ENCODE peak calls at places on chromosomes 11 and 22, in ten cellular contexts. R is hepatocyte, O is K562, L is ovary, N is endothelial cell, W is fibroblast of lung, P is HFF-Myc, C is fibroblast of the aortic adventitia, E is PC-3, K is B cell. X is an unnamed sample.

GRCh38 chr11:75635009-75635909 is 33.6 kb downstream of the MAP6 start:
- DNase-seq in R (peak), O (peak), L (peak), N (no peak), W (peak), P (no peak), C (peak), E (no peak), K (no peak), X (no peak)

GRCh38 chr11:61473370-61474025 is 35.1 kb upstream of the LRRC10B start:
- DNase-seq in R (no peak), O (no peak), L (no peak), N (no peak), W (peak), P (no peak), C (peak), E (no peak), K (no peak), X (no peak)

GRCh38 chr22:47452184-47452583 is 689.7 kb downstream of the TBC1D22A start:
- DNase-seq in R (no peak), O (peak), L (no peak), N (no peak), W (no peak), P (no peak), C (no peak), E (peak), K (no peak), X (no peak)

GRCh38 chr11:65868076-65868667 is 4.4 kb downstream of the EFEMP2 start:
- DNase-seq in R (no peak), O (peak), L (no peak), N (no peak), W (peak), P (no peak), C (no peak), E (no peak), K (no peak), X (no peak)

GRCh38 chr11:119694334-119694733 is 34.7 kb downstream of the NECTIN1 start:
- DNase-seq in R (no peak), O (no peak), L (no peak), N (no peak), W (peak), P (no peak), C (no peak), E (no peak), K (no peak), X (peak)

GRCh38 chr22:27853404-27853803 is 51.8 kb upstream of the MN1 start:
- DNase-seq in R (no peak), O (no peak), L (no peak), N (no peak), W (no peak), P (no peak), C (no peak), E (no peak), K (no peak), X (no peak)

GRCh38 chr11:2207773-2208621 is 36.4 kb upstream of the TH start:
- DNase-seq in R (no peak), O (no peak), L (no peak), N (peak), W (no peak), P (no peak), C (no peak), E (no peak), K (no peak), X (no peak)

GRCh38 chr11:27795955-27796861 is 96.0 kb upstream of the BDNF start:
- DNase-seq in R (peak), O (no peak), L (no peak), N (no peak), W (no peak), P (no peak), C (no peak), E (no peak), K (no peak), X (no peak)

GRCh38 chr22:19174106-19175025 is 4.2 kb downstream of the SLC25A1 start:
- DNase-seq in R (peak), O (peak), L (peak), N (no peak), W (peak), P (peak), C (peak), E (peak), K (peak), X (no peak)

GRCh38 chr11:80024119-80024518 is 583.3 kb upstream of the TENM4 start:
- DNase-seq in R (peak), O (no peak), L (no peak), N (no peak), W (no peak), P (no peak), C (no peak), E (no peak), K (no peak), X (no peak)

GRCh38 chr11:96012086-96012824 is 88.3 kb upstream of the MTMR2 start:
- DNase-seq in R (peak), O (peak), L (no peak), N (peak), W (peak), P (peak), C (peak), E (peak), K (peak), X (peak)

GRCh38 chr22:30396871-30397655 is at the start of gene SEC14L2:
- DNase-seq in R (peak), O (no peak), L (peak), N (peak), W (peak), P (no peak), C (peak), E (peak), K (peak), X (peak)

GRCh38 chr11:130448416-130449068 is at the start of gene ADAMTS15:
- DNase-seq in R (peak), O (no peak), L (peak), N (peak), W (peak), P (no peak), C (peak), E (peak), K (no peak), X (peak)

GRCh38 chr22:26667140-26667539 is 9.8 kb downstream of the MIAT start:
- DNase-seq in R (no peak), O (no peak), L (no peak), N (no peak), W (no peak), P (no peak), C (no peak), E (no peak), K (no peak), X (no peak)

GRCh38 chr11:129530154-129530895 is 154.7 kb downstream of the BARX2 start:
- DNase-seq in R (no peak), O (no peak), L (no peak), N (no peak), W (no peak), P (no peak), C (no peak), E (no peak), K (no peak), X (no peak)

GRCh38 chr11:129939510-129939909 is 44.1 kb upstream of the NFRKB start:
- DNase-seq in R (no peak), O (no peak), L (no peak), N (no peak), W (no peak), P (no peak), C (no peak), E (no peak), K (no peak), X (no peak)

GRCh38 chr22:40578171-40578570 is 58.3 kb downstream of the MRTFA start:
- DNase-seq in R (no peak), O (no peak), L (no peak), N (no peak), W (no peak), P (no peak), C (no peak), E (no peak), K (no peak), X (no peak)

GRCh38 chr22:49561338-49561737 is 266.3 kb downstream of the BRD1 start:
- DNase-seq in R (no peak), O (no peak), L (no peak), N (no peak), W (no peak), P (no peak), C (no peak), E (no peak), K (no peak), X (no peak)

GRCh38 chr11:68020575-68020974 is 9.9 kb upstream of the NDUFS8 start:
- DNase-seq in R (peak), O (no peak), L (no peak), N (peak), W (no peak), P (no peak), C (no peak), E (peak), K (no peak), X (no peak)
- TF ChIP-seq CTCF in R (peak), O (peak), L (no peak), N (peak), W (peak), P (peak), C (peak), E (peak), K (no peak), X (no peak)

DNA sequence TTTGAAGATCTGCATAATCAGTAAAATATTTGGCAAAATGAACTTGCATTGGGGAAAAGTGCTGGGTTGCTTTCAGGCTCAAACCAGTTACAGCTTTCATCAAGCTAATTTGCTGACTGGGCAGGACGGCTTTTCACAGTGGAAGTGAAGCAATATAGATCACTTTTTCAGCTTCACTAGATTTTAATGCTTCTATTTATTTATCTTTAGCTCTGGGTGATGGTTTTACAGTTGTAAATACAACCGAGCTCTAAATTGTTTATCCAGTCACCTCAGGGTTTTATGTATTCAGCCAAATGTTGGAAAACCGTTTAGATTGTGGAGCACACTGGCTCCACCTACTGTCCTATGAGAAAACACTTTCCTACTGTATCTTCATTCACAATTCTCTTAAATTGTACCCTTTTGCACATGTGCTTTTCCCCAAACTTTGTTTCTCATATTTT is 58.2 kb downstream of the ACER3 start:
- DNase-seq in R (peak), O (peak), L (no peak), N (no peak), W (peak), P (peak), C (peak), E (peak), K (peak), X (no peak)
- TF ChIP-seq CTCF in R (peak), O (peak), L (peak), N (peak), W (peak), P (peak), C (peak), E (peak), K (peak), X (peak)

GRCh38 chr11:94786264-94787126 is 18.3 kb downstream of the AMOTL1 start:
- DNase-seq in R (no peak), O (peak), L (no peak), N (no peak), W (no peak), P (no peak), C (peak), E (peak), K (peak), X (peak)
- TF ChIP-seq CTCF in R (peak), O (peak), L (peak), N (peak), W (peak), P (peak), C (peak), E (peak), K (peak), X (peak)

DNA sequence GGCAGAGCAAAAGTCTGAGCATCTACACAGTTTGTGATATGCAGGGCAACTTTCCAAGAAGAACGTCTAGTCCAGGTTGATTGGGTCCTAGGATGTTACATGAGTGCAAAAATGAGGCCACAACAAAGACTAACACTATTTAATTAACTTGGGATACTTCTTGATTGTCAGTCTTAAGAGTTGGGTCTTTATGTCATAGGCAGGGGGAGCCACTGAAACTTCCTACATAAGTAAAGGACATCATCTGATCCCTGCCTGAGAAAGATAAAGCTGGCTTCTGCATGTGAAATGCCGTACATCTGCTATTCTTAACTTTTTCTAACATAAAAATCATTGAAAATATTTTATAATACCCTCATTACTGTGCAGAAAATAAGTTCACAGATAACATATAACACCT is 525.5 kb downstream of the NTM start:
- DNase-seq in R (no peak), O (no peak), L (no peak), N (no peak), W (no peak), P (no peak), C (no peak), E (no peak), K (no peak), X (no peak)
- TF ChIP-seq CTCF in R (no peak), O (no peak), L (no peak), N (no peak), W (no peak), P (no peak), C (no peak), E (no peak), K (no peak), X (no peak)

GRCh38 chr11:70415642-70416395 is 17.5 kb downstream of the CTTN start:
- DNase-seq in R (no peak), O (no peak), L (no peak), N (no peak), W (peak), P (peak), C (peak), E (no peak), K (no peak), X (no peak)

GRCh38 chr11:70411713-70412452 is 13.6 kb downstream of the CTTN start:
- DNase-seq in R (no peak), O (no peak), L (no peak), N (no peak), W (no peak), P (no peak), C (no peak), E (no peak), K (no peak), X (no peak)

GRCh38 chr11:70414341-70415100 is 16.2 kb downstream of the CTTN start:
- DNase-seq in R (no peak), O (no peak), L (no peak), N (no peak), W (no peak), P (no peak), C (no peak), E (no peak), K (no peak), X (no peak)

GRCh38 chr11:70415176-70415575 is 16.8 kb downstream of the CTTN start:
- DNase-seq in R (no peak), O (no peak), L (no peak), N (no peak), W (peak), P (peak), C (peak), E (peak), K (no peak), X (no peak)

DNA sequence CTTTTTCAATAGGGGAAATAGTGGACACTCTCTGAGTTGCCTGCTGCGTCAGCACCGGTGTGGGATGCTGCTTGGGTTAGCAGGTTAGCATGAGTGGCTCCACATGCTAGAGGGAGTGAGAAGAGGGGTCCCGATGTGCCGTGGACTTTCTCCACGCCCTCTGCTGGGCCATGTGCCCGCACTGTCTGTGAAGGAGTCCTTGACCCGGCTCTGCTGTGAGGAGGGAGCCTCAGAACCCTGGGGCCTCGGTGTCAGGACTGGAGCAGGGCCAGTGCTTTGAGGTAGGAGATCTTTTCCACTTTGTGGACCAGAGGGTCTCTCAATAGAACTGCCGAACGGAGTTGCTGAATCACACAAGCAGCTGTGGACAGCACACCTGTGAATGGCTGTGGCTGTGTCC is 14.8 kb downstream of the CTTN start:
- DNase-seq in R (no peak), O (no peak), L (peak), N (no peak), W (no peak), P (no peak), C (no peak), E (no peak), K (no peak), X (no peak)
- TF ChIP-seq CTCF in R (no peak), O (no peak), L (no peak), N (no peak), W (no peak), P (no peak), C (no peak), E (no peak), K (no peak), X (no peak)